ENCODE peak calls at places on chromosomes 7 and 10, in nine cellular contexts. N is activated CD4-positive, CD25-positive, alpha-beta regulatory T cell; H is hypothalamus; I is GM04503; J is nucleus accumbens; X is stimulated activated naive CD8-positive, alpha-beta T cell treated with anti-CD3 and anti-CD28 coated beads, Interleukin-15, Interleukin-2, amounts not matched to agents 100 U/mL and 50 U/mL, for 24 hours; V is GM23338; F is AG08395; W is hepatocyte. Y is an unnamed sample.

GRCh38 chr7:153640586-153640985 is 411.6 kb upstream of the DPP6 start:
- DNase-seq in V (no peak), F (no peak), J (no peak), I (no peak), X (no peak), W (no peak), H (no peak), N (no peak), Y (no peak)

GRCh38 chr7:109549461-109549860 is 979.8 kb downstream of the DNAJB9 start:
- DNase-seq in J (no peak), W (no peak), H (no peak), X (no peak), I (no peak), V (no peak), N (no peak), F (no peak), Y (peak)

GRCh38 chr10:104777086-104777799 is 136.2 kb downstream of the SORCS3 start:
- DNase-seq in J (no peak), H (no peak), N (no peak), V (peak), I (no peak), F (no peak), W (no peak), X (no peak), Y (no peak)

GRCh38 chr10:99403674-99404073 is 26.8 kb downstream of the GOT1 start:
- DNase-seq in V (no peak), X (no peak), I (no peak), H (no peak), F (no peak), W (no peak), J (no peak), N (no peak), Y (no peak)

GRCh38 chr7:11667071-11667809 is 164.8 kb downstream of the THSD7A start:
- DNase-seq in V (no peak), X (no peak), H (no peak), J (no peak), F (no peak), N (no peak), I (no peak), W (no peak), Y (no peak)

GRCh38 chr7:106015586-106016218 is 52.6 kb downstream of the CDHR3 start:
- DNase-seq in W (peak), J (no peak), F (no peak), X (no peak), I (no peak), N (no peak), H (no peak), V (no peak), Y (peak)

GRCh38 chr7:5393748-5394147 is 29.9 kb downstream of the TNRC18 start:
- DNase-seq in X (no peak), W (no peak), H (no peak), V (no peak), J (no peak), I (no peak), F (no peak), N (no peak), Y (no peak)

GRCh38 chr7:106926892-106927291 is 61.8 kb downstream of the PIK3CG start:
- DNase-seq in W (no peak), H (no peak), V (no peak), F (no peak), J (no peak), N (no peak), X (no peak), I (no peak), Y (no peak)

GRCh38 chr10:120606051-120606764 is 149.2 kb downstream of the PLPP4 start:
- DNase-seq in F (no peak), J (no peak), N (no peak), V (no peak), H (no peak), I (no peak), X (no peak), W (no peak), Y (no peak)

GRCh38 chr7:17311952-17312351 is 13.5 kb downstream of the AHR start:
- DNase-seq in X (no peak), H (no peak), I (no peak), N (no peak), W (no peak), V (peak), J (no peak), F (peak), Y (no peak)

GRCh38 chr10:110356628-110357245 is 52.0 kb upstream of the SMNDC1 start:
- DNase-seq in H (no peak), V (no peak), W (no peak), F (no peak), N (peak), X (peak), I (no peak), J (no peak), Y (no peak)

GRCh38 chr10:12418000-12418399 is 68.7 kb downstream of the CAMK1D start:
- DNase-seq in J (no peak), H (no peak), X (no peak), N (no peak), W (no peak), F (peak), I (no peak), V (no peak), Y (no peak)

GRCh38 chr10:66678521-66678920 is 247.3 kb upstream of the LRRTM3 start:
- DNase-seq in H (no peak), I (peak), F (no peak), X (no peak), V (no peak), N (no peak), J (no peak), W (no peak), Y (no peak)

GRCh38 chr7:106418094-106418493 is 133.3 kb upstream of the NAMPT start:
- DNase-seq in W (peak), V (no peak), F (peak), J (no peak), N (no peak), I (no peak), X (no peak), H (no peak), Y (no peak)

GRCh38 chr7:158125721-158126120 is 461.9 kb downstream of the PTPRN2 start:
- DNase-seq in I (no peak), X (no peak), V (no peak), N (no peak), H (no peak), J (no peak), W (no peak), F (no peak), Y (no peak)

GRCh38 chr7:100826546-100827329 is 585 bp downstream of the EPHB4 start:
- DNase-seq in X (no peak), V (peak), N (no peak), J (no peak), I (no peak), H (no peak), W (no peak), F (no peak), Y (no peak)

GRCh38 chr7:94423116-94423515 is 28.4 kb downstream of the COL1A2 start:
- DNase-seq in W (no peak), H (no peak), J (no peak), N (no peak), V (no peak), X (no peak), F (no peak), I (peak), Y (no peak)

GRCh38 chr7:155256761-155257481 is 40.8 kb upstream of the INSIG1 start:
- DNase-seq in V (no peak), N (no peak), X (no peak), W (no peak), F (no peak), H (no peak), I (no peak), J (no peak), Y (no peak)